ENCODE peak calls at places on chromosomes 2 and 18, in seven cellular contexts. J is IMR-90, T is mesendoderm, B is trophoblast cell, Y is H9, X is H1, L is mesenchymal stem cell. N is an unnamed sample.
A peak's percentile ranks its signal among the peaks of the same experiment; 100 is the strongest.

GRCh38 chr2:229301229-229301628 is 30.1 kb upstream of the PID1 start:
- DNase-seq in J (no peak), T (no peak), B (no peak), Y (no peak), X (no peak), L (no peak), N (no peak)

GRCh38 chr2:210035679-210036078 is 33.2 kb downstream of the RPE start:
- DNase-seq in J (no peak), T (no peak), B (peak; percentile 76), Y (no peak), X (no peak), L (no peak), N (no peak)

GRCh38 chr18:23935804-23936203 is 78.8 kb upstream of the TTC39C start:
- DNase-seq in J (no peak), T (no peak), B (no peak), Y (no peak), X (no peak), L (no peak), N (no peak)

GRCh38 chr2:9199716-9200633 is 6.6 kb upstream of the ASAP2 start:
- DNase-seq in J (peak; percentile 79), T (no peak), B (no peak), Y (no peak), X (no peak), L (peak; percentile 85), N (no peak)

GRCh38 chr2:200226652-200227426 is 79.7 kb upstream of the SPATS2L start:
- DNase-seq in J (no peak), T (no peak), B (no peak), Y (no peak), X (no peak), L (no peak), N (no peak)

GRCh38 chr2:74532222-74532621 is 2.5 kb downstream of the HTRA2 start:
- DNase-seq in J (peak; percentile 66), T (no peak), B (no peak), Y (no peak), X (no peak), L (peak; percentile 64), N (no peak)

GRCh38 chr2:174787485-174788205 is 23.4 kb upstream of the CHRNA1 start:
- DNase-seq in J (peak; percentile 100), T (peak; percentile 94), B (peak; percentile 80), Y (peak; percentile 93), X (peak; percentile 91), L (peak; percentile 97), N (no peak)

GRCh38 chr18:30903566-30903965 is 139.0 kb downstream of the DSC3 start:
- DNase-seq in J (no peak), T (no peak), B (peak; percentile 67), Y (no peak), X (no peak), L (peak; percentile 60), N (no peak)

GRCh38 chr2:176873403-176873802 is 339.2 kb upstream of the HNRNPA3 start:
- DNase-seq in J (peak; percentile 1), T (peak; percentile 33), B (no peak), Y (no peak), X (no peak), L (no peak), N (no peak)

GRCh38 chr18:58476521-58477210 is 152.2 kb downstream of the ALPK2 start:
- DNase-seq in J (no peak), T (no peak), B (no peak), Y (no peak), X (no peak), L (no peak), N (no peak)

GRCh38 chr18:24683965-24684364 is 223.5 kb downstream of the HRH4 start:
- DNase-seq in J (no peak), T (peak; percentile 83), B (no peak), Y (peak; percentile 61), X (no peak), L (no peak), N (no peak)

GRCh38 chr18:37383036-37383788 is 182.4 kb downstream of the CELF4 start:
- DNase-seq in J (no peak), T (peak; percentile 26), B (no peak), Y (peak; percentile 39), X (no peak), L (no peak), N (no peak)

GRCh38 chr18:42719221-42719620 is 396.3 kb downstream of the RIT2 start:
- DNase-seq in J (no peak), T (no peak), B (no peak), Y (no peak), X (no peak), L (no peak), N (no peak)

GRCh38 chr2:62292190-62292589 is 96.3 kb downstream of the B3GNT2 start:
- DNase-seq in J (peak; percentile 11), T (no peak), B (no peak), Y (no peak), X (no peak), L (peak; percentile 37), N (no peak)

GRCh38 chr2:5937865-5938565 is 245.8 kb downstream of the SOX11 start:
- DNase-seq in J (no peak), T (peak; percentile 63), B (peak; percentile 78), Y (peak; percentile 69), X (no peak), L (no peak), N (no peak)
- H2BK120ac ChIP-seq in J (no peak overlapping the region), T (no peak overlapping the region), B (peak overlapping the region; percentile 78), Y (no peak overlapping the region), X (peak overlapping the region; percentile 10), L (no peak overlapping the region), N (no peak overlapping the region)

DNA sequence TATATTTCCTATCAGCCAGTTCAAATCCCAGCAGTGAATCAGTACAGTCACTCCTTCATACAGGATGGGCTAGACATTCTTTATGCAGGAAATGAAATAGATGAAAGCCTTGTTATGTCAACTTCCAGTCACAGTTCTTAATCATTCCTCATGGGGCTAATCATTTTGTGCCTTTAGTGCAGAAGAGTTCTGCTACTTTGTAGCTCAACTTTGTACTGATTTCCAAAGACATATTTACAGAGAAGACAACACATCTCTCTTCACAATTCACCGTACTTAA is 593.9 kb upstream of the NETO1 start:
- DNase-seq in J (peak; percentile 41), T (no peak), B (no peak), Y (no peak), X (no peak), L (no peak), N (no peak)
- H2BK120ac ChIP-seq in J (no peak overlapping the region), T (no peak overlapping the region), B (no peak overlapping the region), Y (no peak overlapping the region), X (no peak overlapping the region), L (no peak overlapping the region), N (no peak overlapping the region)

GRCh38 chr2:240727913-240728312 is 36.2 kb downstream of the AQP12A start:
- DNase-seq in J (no peak), T (no peak), B (no peak), Y (no peak), X (no peak), L (no peak), N (no peak)
- H2BK120ac ChIP-seq in J (no peak overlapping the region), T (no peak overlapping the region), B (no peak overlapping the region), Y (no peak overlapping the region), X (no peak overlapping the region), L (no peak overlapping the region), N (no peak overlapping the region)

GRCh38 chr2:85771486-85771885 is 17.7 kb downstream of the ATOH8 start:
- DNase-seq in J (no peak), T (no peak), B (no peak), Y (no peak), X (no peak), L (no peak), N (no peak)
- H2BK120ac ChIP-seq in J (peak overlapping the region; percentile 93), T (no peak overlapping the region), B (peak overlapping the region; percentile 61), Y (no peak overlapping the region), X (no peak overlapping the region), L (peak overlapping the region; percentile 95), N (no peak overlapping the region)

N was measured in neuronal stem cell.